ENCODE peak calls at places on chromosomes 7 and 10, in four cellular contexts. One of them, this sample, is unnamed.

GRCh38 chr7:28835800-28836199 is 122.3 kb downstream of the TRIL start:
- DNase-seq in glutamatergic neuron: no peak
- DNase-seq in caudate nucleus: no peak
- DNase-seq in head of caudate nucleus: no peak
- DNase-seq in this sample: no peak

GRCh38 chr10:132940791-132941465 is 1.4 kb downstream of the CFAP46 start:
- DNase-seq in head of caudate nucleus: no peak
- DNase-seq in caudate nucleus: no peak
- DNase-seq in glutamatergic neuron: no peak
- DNase-seq in this sample: no peak

GRCh38 chr10:123309740-123310139 is 155.5 kb downstream of the BUB3 start:
- DNase-seq in glutamatergic neuron: no peak
- DNase-seq in head of caudate nucleus: no peak
- DNase-seq in caudate nucleus: no peak
- DNase-seq in this sample: no peak

GRCh38 chr10:14397069-14397468 is 66.3 kb upstream of the FRMD4A start:
- DNase-seq in glutamatergic neuron: no peak
- DNase-seq in head of caudate nucleus: peak
- DNase-seq in caudate nucleus: peak
- DNase-seq in this sample: no peak

GRCh38 chr10:1084011-1084950 is 28.1 kb downstream of the WDR37 start:
- DNase-seq in caudate nucleus: no peak
- DNase-seq in head of caudate nucleus: no peak
- DNase-seq in glutamatergic neuron: no peak
- DNase-seq in this sample: no peak

GRCh38 chr7:1005303-1005702 is 22.3 kb downstream of the CYP2W1 start:
- DNase-seq in glutamatergic neuron: peak
- DNase-seq in caudate nucleus: no peak
- DNase-seq in head of caudate nucleus: no peak
- DNase-seq in this sample: no peak

GRCh38 chr7:1925349-1925748 is 255.3 kb downstream of the ELFN1 start:
- DNase-seq in head of caudate nucleus: no peak
- DNase-seq in caudate nucleus: no peak
- DNase-seq in glutamatergic neuron: no peak
- DNase-seq in this sample: peak

GRCh38 chr7:40199076-40199802 is 64.4 kb downstream of the SUGCT start:
- DNase-seq in caudate nucleus: no peak
- DNase-seq in glutamatergic neuron: no peak
- DNase-seq in head of caudate nucleus: no peak
- DNase-seq in this sample: no peak

GRCh38 chr7:41874206-41874770 is 171.4 kb upstream of the INHBA start:
- DNase-seq in glutamatergic neuron: no peak
- DNase-seq in caudate nucleus: no peak
- DNase-seq in head of caudate nucleus: no peak
- DNase-seq in this sample: no peak

GRCh38 chr10:63605568-63605967 is 84.4 kb downstream of the REEP3 start:
- DNase-seq in glutamatergic neuron: no peak
- DNase-seq in head of caudate nucleus: peak
- DNase-seq in caudate nucleus: peak
- DNase-seq in this sample: peak

GRCh38 chr10:110502851-110503301 is 5.2 kb downstream of the DUSP5 start:
- DNase-seq in head of caudate nucleus: peak
- DNase-seq in glutamatergic neuron: no peak
- DNase-seq in caudate nucleus: no peak
- DNase-seq in this sample: no peak

GRCh38 chr10:15381420-15381819 is 10.3 kb upstream of the FAM171A1 start:
- DNase-seq in caudate nucleus: no peak
- DNase-seq in glutamatergic neuron: no peak
- DNase-seq in head of caudate nucleus: no peak
- DNase-seq in this sample: no peak

GRCh38 chr7:128005117-128005516 is 26.1 kb downstream of the LRRC4 start:
- DNase-seq in head of caudate nucleus: no peak
- DNase-seq in glutamatergic neuron: no peak
- DNase-seq in caudate nucleus: no peak
- DNase-seq in this sample: no peak

GRCh38 chr7:52764502-52765169 is 270.8 kb upstream of the POM121L12 start:
- DNase-seq in caudate nucleus: no peak
- DNase-seq in glutamatergic neuron: no peak
- DNase-seq in head of caudate nucleus: no peak
- DNase-seq in this sample: no peak

GRCh38 chr10:17617031-17617911 is at the start of gene HACD1:
- DNase-seq in caudate nucleus: peak
- DNase-seq in glutamatergic neuron: peak
- DNase-seq in head of caudate nucleus: peak
- DNase-seq in this sample: peak

GRCh38 chr10:101217450-101218281 is 11.6 kb downstream of the LBX1 start:
- DNase-seq in glutamatergic neuron: peak
- DNase-seq in head of caudate nucleus: peak
- DNase-seq in caudate nucleus: no peak
- DNase-seq in this sample: peak

GRCh38 chr7:143892527-143893300 is 9.3 kb downstream of the TCAF1 start:
- DNase-seq in caudate nucleus: no peak
- DNase-seq in glutamatergic neuron: no peak
- DNase-seq in head of caudate nucleus: no peak
- DNase-seq in this sample: peak

GRCh38 chr10:129525408-129525807 is 58.4 kb downstream of the MGMT start:
- DNase-seq in glutamatergic neuron: no peak
- DNase-seq in caudate nucleus: no peak
- DNase-seq in head of caudate nucleus: no peak
- DNase-seq in this sample: peak

GRCh38 chr10:75765705-75766104 is 334.3 kb downstream of the LRMDA start:
- DNase-seq in caudate nucleus: no peak
- DNase-seq in head of caudate nucleus: no peak
- DNase-seq in glutamatergic neuron: no peak
- DNase-seq in this sample: peak

GRCh38 chr10:122295423-122295947 is 24.4 kb downstream of the BTBD16 start:
- DNase-seq in caudate nucleus: no peak
- DNase-seq in head of caudate nucleus: peak
- DNase-seq in glutamatergic neuron: no peak
- DNase-seq in this sample: no peak

GRCh38 chr7:111312966-111313365 is 222.0 kb downstream of the LRRN3 start:
- DNase-seq in head of caudate nucleus: no peak
- DNase-seq in glutamatergic neuron: no peak
- DNase-seq in caudate nucleus: no peak
- DNase-seq in this sample: no peak

GRCh38 chr7:77447616-77448015 is 31.5 kb upstream of the GSAP start:
- DNase-seq in glutamatergic neuron: no peak
- DNase-seq in head of caudate nucleus: no peak
- DNase-seq in caudate nucleus: no peak
- DNase-seq in this sample: no peak

GRCh38 chr10:117164878-117165556 is 26.9 kb upstream of the VAX1 start:
- DNase-seq in head of caudate nucleus: no peak
- DNase-seq in glutamatergic neuron: no peak
- DNase-seq in caudate nucleus: no peak
- DNase-seq in this sample: no peak

GRCh38 chr10:85528318-85528652 is 838.3 kb downstream of the GRID1 start:
- DNase-seq in caudate nucleus: no peak
- DNase-seq in glutamatergic neuron: no peak
- DNase-seq in head of caudate nucleus: no peak
- DNase-seq in this sample: no peak

This sample was measured in NCI-H526.